ENCODE peak calls at places on chromosome 22, in six cellular contexts. I is A549; F is CD8-positive, alpha-beta T cell; X is tibial artery; Y is CD4-positive, alpha-beta T cell; C is substantia nigra. O is an unnamed sample.

GRCh38 chr22:20106205-20106848 is 9.6 kb upstream of the RANBP1 start:
- DNase-seq in I (no peak), F (no peak), Y (no peak), C (no peak), X (no peak), O (no peak)

GRCh38 chr22:27207907-27208306 is 550.5 kb downstream of the MIAT start:
- DNase-seq in X (peak; percentile 42), I (peak; percentile 23), Y (no peak), C (no peak), F (no peak), O (no peak)

GRCh38 chr22:24836282-24836681 is 30.3 kb downstream of the SGSM1 start:
- DNase-seq in X (no peak), I (no peak), F (no peak), Y (no peak), C (no peak), O (no peak)

GRCh38 chr22:18024276-18024939 is at the start of gene MICAL3:
- DNase-seq in F (peak; percentile 58), I (peak; percentile 57), C (peak; percentile 43), X (no peak), Y (peak; percentile 51), O (no peak)

GRCh38 chr22:46079093-46079860 is 71.0 kb upstream of the PPARA start:
- DNase-seq in C (no peak), X (no peak), F (no peak), Y (no peak), I (no peak), O (no peak)

GRCh38 chr22:49017769-49018330 is 809.8 kb downstream of the BRD1 start:
- DNase-seq in Y (no peak), X (peak; percentile 4), F (no peak), C (no peak), I (no peak), O (no peak)

GRCh38 chr22:25406510-25407210 is 157.8 kb upstream of the GRK3 start:
- DNase-seq in I (no peak), X (peak; percentile 58), F (no peak), Y (no peak), C (peak; percentile 36), O (no peak)

GRCh38 chr22:19523240-19524169 is 705 bp downstream of the CLDN5 start:
- DNase-seq in C (no peak), Y (no peak), I (no peak), X (no peak), F (no peak), O (no peak)

GRCh38 chr22:46996595-46997310 is 234.3 kb downstream of the TBC1D22A start:
- DNase-seq in Y (no peak), X (no peak), I (peak; percentile 11), F (no peak), C (no peak), O (no peak)

GRCh38 chr22:41713004-41713403 is 13.7 kb downstream of the MEI1 start:
- DNase-seq in X (no peak), Y (no peak), I (no peak), F (no peak), C (no peak), O (no peak)

GRCh38 chr22:46484861-46485595 is 52.4 kb downstream of the CELSR1 start:
- DNase-seq in I (peak; percentile 67), X (no peak), F (no peak), C (no peak), Y (no peak), O (no peak)

GRCh38 chr22:39256186-39256552 is 11.4 kb upstream of the PDGFB start:
- DNase-seq in I (no peak), Y (no peak), C (no peak), F (no peak), X (no peak), O (no peak)

GRCh38 chr22:50009765-50010675 is 2.5 kb downstream of the IL17REL start:
- DNase-seq in Y (no peak), C (no peak), X (no peak), I (no peak), F (no peak), O (no peak)

GRCh38 chr22:19715286-19715939 is 1.1 kb downstream of the SEPTIN5 start:
- DNase-seq in I (no peak), Y (no peak), X (no peak), F (no peak), C (no peak), O (no peak)

GRCh38 chr22:46578824-46579561 is 41.2 kb upstream of the GRAMD4 start:
- DNase-seq in C (no peak), I (no peak), Y (no peak), F (no peak), X (peak; percentile 67), O (no peak)

GRCh38 chr22:42719656-42720262 is 911 bp downstream of the A4GALT start:
- DNase-seq in C (no peak), F (no peak), Y (no peak), I (no peak), X (no peak), O (no peak)

GRCh38 chr22:49527611-49528419 is 299.9 kb downstream of the BRD1 start:
- DNase-seq in F (no peak), Y (no peak), I (no peak), X (no peak), C (no peak), O (no peak)

GRCh38 chr22:27663812-27664211 is 137.7 kb downstream of the MN1 start:
- DNase-seq in X (no peak), Y (no peak), F (no peak), I (no peak), C (no peak), O (no peak)

GRCh38 chr22:33397381-33397907 is 339.3 kb upstream of the SYN3 start:
- DNase-seq in F (no peak), Y (no peak), I (no peak), C (no peak), X (no peak), O (no peak)

GRCh38 chr22:45868586-45869443 is 108.1 kb downstream of the WNT7B start:
- DNase-seq in Y (no peak), F (no peak), X (no peak), C (no peak), I (no peak), O (no peak)

GRCh38 chr22:49925525-49926128 is 7.2 kb downstream of the CRELD2 start:
- DNase-seq in X (no peak), I (no peak), C (no peak), Y (peak; percentile 64), F (peak; percentile 77), O (no peak)

GRCh38 chr22:46791201-46791731 is 28.8 kb downstream of the TBC1D22A start:
- DNase-seq in I (no peak), F (peak; percentile 83), C (peak; percentile 59), Y (peak; percentile 73), X (peak; percentile 50), O (no peak)

GRCh38 chr22:17781319-17782031 is 7.2 kb upstream of the BID start:
- DNase-seq in X (no peak), F (peak; percentile 56), I (peak; percentile 68), C (no peak), Y (peak; percentile 19), O (no peak)

GRCh38 chr22:31933406-31933805 is 10.9 kb upstream of the YWHAH start:
- DNase-seq in Y (no peak), C (no peak), F (no peak), I (no peak), X (no peak), O (no peak)

GRCh38 chr22:43996170-43996980 is 27.7 kb upstream of the PARVB start:
- DNase-seq in Y (peak; percentile 56), X (peak; percentile 61), I (no peak), C (no peak), F (peak; percentile 69), O (no peak)

GRCh38 chr22:28239941-28240340 is 320.9 kb upstream of the PITPNB start:
- DNase-seq in X (no peak), Y (no peak), I (no peak), C (no peak), F (no peak), O (no peak)

GRCh38 chr22:16845465-16845864 is 20.3 kb upstream of the XKR3 start:
- DNase-seq in X (no peak), Y (no peak), I (no peak), C (no peak), F (no peak), O (no peak)

GRCh38 chr22:46990937-46991520 is 228.6 kb downstream of the TBC1D22A start:
- DNase-seq in I (no peak), Y (no peak), F (no peak), X (no peak), C (no peak), O (no peak)

GRCh38 chr22:32475428-32476010 is 908 bp downstream of the FBXO7 start:
- DNase-seq in X (peak; percentile 52), I (no peak), Y (peak; percentile 5), F (peak; percentile 19), C (peak; percentile 33), O (no peak)

GRCh38 chr22:24094966-24095365 is 83.9 kb downstream of the CABIN1 start:
- DNase-seq in C (no peak), F (no peak), I (no peak), Y (no peak), X (peak; percentile 13), O (no peak)

GRCh38 chr22:48921411-48921903 is 906.2 kb downstream of the BRD1 start:
- DNase-seq in Y (no peak), C (peak; percentile 78), I (no peak), X (no peak), F (no peak), O (no peak)

GRCh38 chr22:37994982-37995381 is 10.6 kb upstream of the SOX10 start:
- DNase-seq in Y (no peak), C (no peak), F (no peak), I (no peak), X (no peak), O (no peak)
- H3K27ac ChIP-seq in Y (no peak overlapping the region), C (peak overlapping the region; percentile 98), F (no peak overlapping the region), I (no peak overlapping the region), X (no peak overlapping the region), O (no peak overlapping the region)

GRCh38 chr22:30829901-30830550 is 135.4 kb downstream of the OSBP2 start:
- DNase-seq in F (no peak), X (no peak), Y (no peak), C (no peak), I (peak; percentile 85), O (no peak)
- H3K27ac ChIP-seq in F (no peak overlapping the region), X (no peak overlapping the region), Y (no peak overlapping the region), C (no peak overlapping the region), I (peak overlapping the region; percentile 99), O (no peak overlapping the region)

DNA sequence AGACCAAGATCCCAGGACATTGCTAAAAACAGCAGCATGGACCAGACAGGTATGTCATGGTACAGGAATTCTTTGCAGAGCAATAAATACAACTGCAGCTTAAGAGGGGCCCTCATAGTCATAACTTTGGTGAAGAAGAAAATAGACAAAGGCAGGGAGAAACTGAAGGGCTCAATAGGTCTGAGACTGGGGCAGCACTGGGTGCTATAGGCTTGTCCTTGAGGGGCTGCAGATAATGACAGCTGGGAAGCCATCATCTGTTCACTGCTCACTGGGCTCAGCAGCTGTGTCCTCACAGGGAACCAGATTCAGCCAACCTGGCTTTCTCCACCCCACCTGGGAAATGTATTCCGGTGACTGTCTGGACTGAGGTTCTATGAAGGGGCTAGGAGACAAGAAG is 68.4 kb downstream of the ZNF280B start:
- DNase-seq in Y (no peak), I (no peak), C (no peak), F (no peak), X (no peak), O (no peak)
- H3K27ac ChIP-seq in Y (no peak overlapping the region), I (no peak overlapping the region), C (no peak overlapping the region), F (no peak overlapping the region), X (no peak overlapping the region), O (no peak overlapping the region)

DNA sequence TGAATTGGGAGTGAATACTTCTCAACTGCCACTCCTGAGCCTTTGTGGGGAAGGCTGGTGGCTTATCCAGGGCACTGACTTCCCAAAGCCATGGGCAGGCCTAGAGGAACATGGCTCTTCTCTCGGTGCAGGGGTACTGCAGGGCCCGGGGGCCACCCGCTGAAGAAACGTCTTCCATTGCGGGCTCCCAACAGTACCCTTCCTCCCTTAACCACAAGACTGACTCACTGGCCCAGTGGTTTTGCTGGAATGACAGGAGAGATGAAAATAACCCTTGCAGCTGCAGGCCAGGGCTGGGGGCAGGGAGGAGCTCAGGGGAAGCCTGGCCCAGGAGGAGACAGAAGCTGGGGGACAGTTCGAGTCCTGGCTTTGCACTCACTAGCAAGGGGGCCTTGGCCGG is 13.5 kb downstream of the TXN2 start:
- DNase-seq in F (no peak), X (no peak), Y (no peak), C (no peak), I (peak; percentile 33), O (no peak)
- H3K27ac ChIP-seq in F (no peak overlapping the region), X (peak overlapping the region; percentile 95), Y (no peak overlapping the region), C (no peak overlapping the region), I (peak overlapping the region; percentile 98), O (no peak overlapping the region)

O was measured in SK-N-MC.